ENCODE peak calls at places on chromosomes 6 and 20, in five cellular contexts. Q, E, Z, Y and R are unnamed samples. For H3K9me3, the result is how much of the 10 kb centered on the place peaks cover.

GRCh38 chr20:13756551-13756950 is 28.2 kb downstream of the ESF1 start:
- DNase-seq in Q (no peak), E (no peak), Z (no peak), Y (no peak), R (no peak)

GRCh38 chr6:169752074-169752623 is 727 bp downstream of the ERMARD start:
- DNase-seq in Q (no peak), E (peak), Z (peak), Y (no peak), R (no peak)

GRCh38 chr6:40620546-40620945 is 33.4 kb upstream of the LRFN2 start:
- DNase-seq in Q (no peak), E (no peak), Z (no peak), Y (no peak), R (no peak)

GRCh38 chr20:46118481-46119020 is 437 bp downstream of the CD40 start:
- DNase-seq in Q (peak), E (peak), Z (no peak), Y (peak), R (no peak)

GRCh38 chr6:117270960-117271507 is 5.7 kb downstream of the VGLL2 start:
- DNase-seq in Q (no peak), E (no peak), Z (no peak), Y (no peak), R (no peak)

GRCh38 chr6:47288245-47289090 is 21.2 kb downstream of the TNFRSF21 start:
- DNase-seq in Q (no peak), E (peak), Z (no peak), Y (no peak), R (no peak)

GRCh38 chr6:107730106-107730505 is 94.0 kb downstream of the SCML4 start:
- DNase-seq in Q (no peak), E (peak), Z (no peak), Y (no peak), R (no peak)

GRCh38 chr6:97097068-97098047 is 172.8 kb downstream of the KLHL32 start:
- DNase-seq in Q (no peak), E (no peak), Z (no peak), Y (no peak), R (no peak)

GRCh38 chr6:4668271-4669179 is 107.7 kb upstream of the CDYL start:
- DNase-seq in Q (no peak), E (peak), Z (no peak), Y (no peak), R (no peak)

GRCh38 chr20:51439160-51439689 is 103.3 kb downstream of the NFATC2 start:
- DNase-seq in Q (no peak), E (no peak), Z (no peak), Y (no peak), R (no peak)

GRCh38 chr6:81451787-81452186 is 300.7 kb downstream of the TENT5A start:
- DNase-seq in Q (no peak), E (peak), Z (peak), Y (no peak), R (no peak)

GRCh38 chr6:134853111-134854055 is 96.5 kb downstream of the ALDH8A1 start:
- DNase-seq in Q (peak), E (no peak), Z (peak), Y (no peak), R (peak)

GRCh38 chr6:81656231-81656630 is 96.2 kb downstream of the TENT5A start:
- DNase-seq in Q (no peak), E (no peak), Z (no peak), Y (no peak), R (no peak)

GRCh38 chr6:21496749-21497148 is 96.8 kb upstream of the SOX4 start:
- DNase-seq in Q (no peak), E (no peak), Z (no peak), Y (no peak), R (no peak)

GRCh38 chr6:99736302-99736701 is 129.7 kb downstream of the PRDM13 start:
- DNase-seq in Q (no peak), E (no peak), Z (peak), Y (no peak), R (no peak)

GRCh38 chr6:53808302-53808881 is 13.6 kb downstream of the LRRC1 start:
- DNase-seq in Q (no peak), E (no peak), Z (no peak), Y (no peak), R (no peak)

GRCh38 chr6:2103644-2104523 is 141.5 kb downstream of the GMDS start:
- DNase-seq in Q (no peak), E (no peak), Z (peak), Y (no peak), R (no peak)

GRCh38 chr20:32315885-32316284 is 38.4 kb downstream of the KIF3B start:
- DNase-seq in Q (no peak), E (no peak), Z (no peak), Y (no peak), R (no peak)

GRCh38 chr6:15324427-15324985 is 78.6 kb downstream of the JARID2 start:
- DNase-seq in Q (no peak), E (no peak), Z (no peak), Y (no peak), R (no peak)

GRCh38 chr6:18514180-18514579 is 127.0 kb downstream of the RNF144B start:
- DNase-seq in Q (no peak), E (no peak), Z (no peak), Y (no peak), R (no peak)

GRCh38 chr6:41578714-41579610 is 32.8 kb downstream of the FOXP4 start:
- DNase-seq in Q (no peak), E (peak), Z (peak), Y (no peak), R (no peak)

GRCh38 chr6:89539779-89540178 is 98.8 kb downstream of the LYRM2 start:
- DNase-seq in Q (no peak), E (no peak), Z (no peak), Y (no peak), R (no peak)

GRCh38 chr6:89530982-89531381 is 98.0 kb downstream of the ANKRD6 start:
- DNase-seq in Q (no peak), E (no peak), Z (no peak), Y (no peak), R (no peak)

DNA sequence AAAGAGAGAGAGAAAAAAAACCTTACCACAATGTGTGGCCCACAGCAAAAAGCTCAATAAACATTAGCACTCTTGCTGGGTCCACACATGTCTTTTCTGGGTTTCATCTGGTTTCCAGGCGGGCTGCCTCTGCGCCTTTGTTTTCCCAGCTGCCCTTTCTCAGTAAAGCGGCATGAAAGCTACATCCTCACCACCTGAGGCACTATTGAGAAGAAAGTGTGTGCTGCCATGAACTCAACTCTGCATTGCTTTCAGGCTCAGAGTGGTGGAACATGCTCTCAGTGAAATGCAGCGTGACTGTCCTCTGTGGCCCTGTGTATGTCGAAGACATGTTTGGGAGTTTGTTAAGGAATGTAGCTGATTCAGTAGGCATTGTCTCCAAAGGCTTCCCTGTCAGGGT is 102.3 kb downstream of the LYRM2 start:
- DNase-seq in Q (no peak), E (peak), Z (peak), Y (no peak), R (no peak)
- TF ChIP-seq CTCF in Q (no peak), E (peak), Z (peak), Y (no peak), R (no peak)

GRCh38 chr6:164370773-164371172 is 938.6 kb downstream of the C6orf118 start:
- DNase-seq in Q (no peak), E (no peak), Z (no peak), Y (no peak), R (no peak)
- H3K9me3 ChIP-seq in Q (under half), E (under half), Z (under half), Y (under half), R (under half)

GRCh38 chr6:137218917-137219663 is at the start of gene IFNGR1:
- DNase-seq in Q (peak), E (peak), Z (peak), Y (peak), R (peak)

GRCh38 chr6:137217801-137218472 is 1.2 kb downstream of the IFNGR1 start:
- DNase-seq in Q (no peak), E (no peak), Z (peak), Y (peak), R (peak)

GRCh38 chr6:137216106-137216505 is 3.1 kb downstream of the IFNGR1 start:
- DNase-seq in Q (no peak), E (no peak), Z (no peak), Y (no peak), R (no peak)

GRCh38 chr6:137218473-137218916 is 690 bp downstream of the IFNGR1 start:
- DNase-seq in Q (peak), E (peak), Z (peak), Y (peak), R (peak)

GRCh38 chr6:137216875-137217553 is 2.2 kb downstream of the IFNGR1 start:
- DNase-seq in Q (no peak), E (no peak), Z (no peak), Y (no peak), R (peak)
- H3K4me3 ChIP-seq in Q (peak), E (peak), Z (peak), Y (peak), R (peak)

GRCh38 chr20:49510562-49511117 is 28.2 kb upstream of the KCNB1 start:
- DNase-seq in Q (peak), E (no peak), Z (peak), Y (peak), R (peak)

GRCh38 chr20:49511788-49512525 is 29.5 kb upstream of the KCNB1 start:
- DNase-seq in Q (no peak), E (no peak), Z (no peak), Y (no peak), R (no peak)

GRCh38 chr20:49505518-49505917 is 23.1 kb upstream of the KCNB1 start:
- DNase-seq in Q (peak), E (peak), Z (peak), Y (peak), R (no peak)

GRCh38 chr20:49507741-49508434 is 25.4 kb upstream of the KCNB1 start:
- DNase-seq in Q (no peak), E (no peak), Z (no peak), Y (no peak), R (peak)

DNA sequence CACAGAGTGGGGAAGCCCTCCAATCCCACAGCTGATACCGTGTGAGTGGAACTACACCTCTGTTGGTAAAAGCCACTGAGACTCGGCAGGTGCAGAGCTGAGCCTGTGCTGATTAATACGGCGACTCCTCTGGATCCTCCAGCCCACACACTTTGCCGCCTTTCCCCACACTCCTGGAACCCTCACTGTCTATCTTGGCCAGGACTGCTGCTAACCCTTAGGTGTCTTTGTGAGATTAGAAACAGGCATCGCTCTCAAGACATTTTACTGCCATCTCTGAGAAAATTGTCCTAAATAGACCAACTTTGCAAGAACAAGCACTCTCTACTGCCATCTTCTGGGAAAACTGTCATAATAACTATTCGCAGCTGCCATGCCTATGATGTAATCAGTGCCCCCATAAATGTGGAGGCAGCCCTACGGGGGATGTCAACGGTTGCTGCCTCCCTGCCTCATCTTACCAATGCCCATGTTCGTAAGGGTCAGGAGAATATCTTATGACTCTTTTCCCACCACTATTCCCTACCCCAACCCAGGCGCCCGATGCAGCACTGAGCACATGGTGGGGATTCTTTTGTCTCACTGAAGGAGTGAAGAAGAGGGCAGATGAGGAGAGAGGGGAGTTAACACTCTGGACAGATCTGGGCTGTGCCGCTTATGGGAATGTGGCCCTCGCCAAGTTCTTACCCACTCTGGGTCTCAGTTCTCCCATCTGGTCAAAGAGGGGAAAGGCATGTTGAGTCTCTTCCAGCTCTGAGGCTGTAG is 26.1 kb upstream of the KCNB1 start:
- DNase-seq in Q (no peak), E (peak), Z (peak), Y (no peak), R (no peak)
- TF ChIP-seq CTCF in Q (peak), E (peak), Z (peak), Y (peak), R (peak)

GRCh38 chr6:118581489-118581959 is 33.4 kb downstream of the PLN start:
- DNase-seq in Q (no peak), E (no peak), Z (no peak), Y (peak), R (peak)

GRCh38 chr6:118577972-118578371 is 29.9 kb downstream of the PLN start:
- DNase-seq in Q (no peak), E (no peak), Z (no peak), Y (no peak), R (no peak)

GRCh38 chr6:118580585-118581419 is 32.7 kb downstream of the PLN start:
- DNase-seq in Q (peak), E (peak), Z (peak), Y (peak), R (peak)

GRCh38 chr6:118579786-118580185 is 31.7 kb downstream of the PLN start:
- DNase-seq in Q (no peak), E (peak), Z (no peak), Y (no peak), R (no peak)

DNA sequence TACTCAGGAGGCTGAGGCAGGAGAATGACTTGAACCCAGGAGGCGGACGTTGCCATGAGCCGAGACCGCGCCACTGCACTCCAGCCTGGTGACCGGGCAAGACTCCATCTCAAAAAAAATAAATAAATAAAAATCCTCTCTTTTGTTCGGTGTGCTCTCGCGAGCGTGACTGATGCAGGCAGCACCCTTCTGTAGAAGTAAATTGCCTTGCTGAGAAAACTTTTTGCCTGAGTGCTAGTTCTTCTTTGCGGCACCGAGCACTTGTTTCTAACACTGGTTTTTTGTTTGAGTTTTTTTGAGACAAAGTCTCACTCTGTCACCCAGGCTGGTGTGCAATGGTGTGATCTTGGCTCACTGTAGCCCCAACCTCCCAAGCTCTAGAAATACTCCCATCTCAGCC is 30.5 kb downstream of the PLN start:
- DNase-seq in Q (no peak), E (no peak), Z (no peak), Y (no peak), R (no peak)
- H3K9me3 ChIP-seq in Q (under half), E (half or more), Z (under half), Y (under half), R (under half)